ENCODE peak calls at places on chromosomes 13 and 19, in five cellular contexts. K, H, S, Z and R are unnamed samples.

GRCh38 chr19:19406878-19407639 is 1.6 kb downstream of the GATAD2A start:
- DNase-seq in K (peak), H (no peak), S (peak), Z (no peak), R (no peak)

GRCh38 chr13:104140557-104140956 is 1074.3 kb upstream of the SLC10A2 start:
- DNase-seq in K (no peak), H (no peak), S (no peak), Z (no peak), R (no peak)

GRCh38 chr19:55014714-55015113 is 23.4 kb downstream of the GP6 start:
- DNase-seq in K (no peak), H (no peak), S (no peak), Z (no peak), R (no peak)

GRCh38 chr13:101111894-101112293 is 304.4 kb downstream of the NALCN start:
- DNase-seq in K (no peak), H (no peak), S (no peak), Z (no peak), R (no peak)

GRCh38 chr13:59086147-59086546 is 1077.6 kb downstream of the DIAPH3 start:
- DNase-seq in K (no peak), H (no peak), S (no peak), Z (no peak), R (no peak)

GRCh38 chr19:45391871-45392665 is 12.8 kb downstream of the PPP1R13L start:
- DNase-seq in K (no peak), H (no peak), S (no peak), Z (no peak), R (no peak)

GRCh38 chr19:18699403-18700054 is 16.0 kb downstream of the CRTC1 start:
- DNase-seq in K (no peak), H (no peak), S (no peak), Z (no peak), R (no peak)

GRCh38 chr19:40116075-40116474 is 25.3 kb upstream of the ZNF780A start:
- DNase-seq in K (no peak), H (no peak), S (no peak), Z (no peak), R (no peak)

GRCh38 chr13:32267836-32268439 is 47.2 kb downstream of the ZAR1L start:
- DNase-seq in K (no peak), H (peak), S (peak), Z (peak), R (no peak)

GRCh38 chr13:81017525-81018152 is 676.7 kb upstream of the SPRY2 start:
- DNase-seq in K (no peak), H (peak), S (no peak), Z (no peak), R (no peak)

GRCh38 chr13:97333983-97334382 is 100.0 kb upstream of the RAP2A start:
- DNase-seq in K (no peak), H (no peak), S (no peak), Z (no peak), R (no peak)

GRCh38 chr13:110308377-110309158 is 1.5 kb downstream of the COL4A2 start:
- DNase-seq in K (no peak), H (peak), S (no peak), Z (no peak), R (no peak)

GRCh38 chr13:62040806-62041205 is 625.2 kb upstream of the PCDH20 start:
- DNase-seq in K (no peak), H (no peak), S (no peak), Z (no peak), R (no peak)

GRCh38 chr13:45932611-45933182 is 81.1 kb upstream of the SIAH3 start:
- DNase-seq in K (peak), H (no peak), S (no peak), Z (no peak), R (no peak)

GRCh38 chr19:47124937-47125668 is 5.5 kb upstream of the SAE1 start:
- DNase-seq in K (peak), H (peak), S (no peak), Z (no peak), R (no peak)

GRCh38 chr19:34128558-34129250 is 43.6 kb upstream of the LSM14A start:
- DNase-seq in K (no peak), H (no peak), S (no peak), Z (no peak), R (no peak)

GRCh38 chr13:67416047-67416925 is 186.2 kb upstream of the PCDH9 start:
- DNase-seq in K (peak), H (peak), S (peak), Z (peak), R (no peak)

GRCh38 chr19:28140201-28140600 is 1072.8 kb downstream of the UQCRFS1 start:
- DNase-seq in K (no peak), H (no peak), S (no peak), Z (no peak), R (no peak)

GRCh38 chr13:77544365-77544764 is 8.9 kb downstream of the SCEL start:
- DNase-seq in K (peak), H (no peak), S (peak), Z (no peak), R (no peak)

GRCh38 chr13:42373048-42373812 is 101.3 kb downstream of the AKAP11 start:
- DNase-seq in K (no peak), H (no peak), S (no peak), Z (no peak), R (no peak)

GRCh38 chr19:56720281-56720680 is 48.7 kb upstream of the ZNF835 start:
- DNase-seq in K (no peak), H (no peak), S (no peak), Z (no peak), R (no peak)

GRCh38 chr19:55383789-55384575 is at the start of gene TMEM238:
- DNase-seq in K (peak), H (peak), S (peak), Z (no peak), R (peak)

GRCh38 chr13:112204881-112205327 is 138.0 kb downstream of the SOX1 start:
- DNase-seq in K (no peak), H (peak), S (no peak), Z (no peak), R (no peak)

GRCh38 chr19:55550321-55550650 is 4.9 kb upstream of the SBK3 start:
- DNase-seq in K (no peak), H (peak), S (no peak), Z (no peak), R (no peak)

GRCh38 chr13:35618565-35619083 is 142.1 kb upstream of the MAB21L1 start:
- DNase-seq in K (no peak), H (no peak), S (no peak), Z (no peak), R (no peak)

GRCh38 chr19:19477705-19478383 is 37.5 kb downstream of the TSSK6 start:
- DNase-seq in K (peak), H (no peak), S (peak), Z (no peak), R (no peak)

GRCh38 chr19:39913682-39914333 is 20.6 kb downstream of the FCGBP start:
- DNase-seq in K (no peak), H (no peak), S (peak), Z (no peak), R (no peak)

GRCh38 chr13:44093607-44094583 is 214.2 kb downstream of the LACC1 start:
- DNase-seq in K (no peak), H (no peak), S (no peak), Z (no peak), R (no peak)

GRCh38 chr19:35225951-35226350 is 2.6 kb downstream of the FAM187B start:
- DNase-seq in K (no peak), H (no peak), S (no peak), Z (no peak), R (no peak)

GRCh38 chr13:100195568-100195967 is 106.7 kb downstream of the PCCA start:
- DNase-seq in K (no peak), H (peak), S (no peak), Z (no peak), R (no peak)

GRCh38 chr13:40755082-40755755 is 15.8 kb downstream of the MRPS31 start:
- DNase-seq in K (no peak), H (no peak), S (no peak), Z (no peak), R (no peak)

GRCh38 chr13:41133951-41134350 is 1.3 kb upstream of the KBTBD6 start:
- DNase-seq in K (no peak), H (no peak), S (no peak), Z (no peak), R (no peak)

GRCh38 chr19:7502552-7502951 is 13.4 kb upstream of the ZNF358 start:
- DNase-seq in K (no peak), H (no peak), S (no peak), Z (no peak), R (no peak)

GRCh38 chr19:7505288-7505681 is 10.6 kb upstream of the ZNF358 start:
- DNase-seq in K (no peak), H (peak), S (no peak), Z (no peak), R (no peak)

GRCh38 chr19:7497292-7497691 is 8.5 kb upstream of the PEX11G start:
- DNase-seq in K (no peak), H (peak), S (no peak), Z (no peak), R (no peak)

GRCh38 chr19:7504684-7505083 is 11.2 kb upstream of the ZNF358 start:
- DNase-seq in K (no peak), H (no peak), S (no peak), Z (no peak), R (no peak)

GRCh38 chr19:7500811-7501450 is 12.1 kb upstream of the PEX11G start:
- DNase-seq in K (no peak), H (peak), S (peak), Z (no peak), R (no peak)
- TF ChIP-seq CTCF in K (peak), H (peak), S (no peak), Z (no peak), R (no peak)

DNA sequence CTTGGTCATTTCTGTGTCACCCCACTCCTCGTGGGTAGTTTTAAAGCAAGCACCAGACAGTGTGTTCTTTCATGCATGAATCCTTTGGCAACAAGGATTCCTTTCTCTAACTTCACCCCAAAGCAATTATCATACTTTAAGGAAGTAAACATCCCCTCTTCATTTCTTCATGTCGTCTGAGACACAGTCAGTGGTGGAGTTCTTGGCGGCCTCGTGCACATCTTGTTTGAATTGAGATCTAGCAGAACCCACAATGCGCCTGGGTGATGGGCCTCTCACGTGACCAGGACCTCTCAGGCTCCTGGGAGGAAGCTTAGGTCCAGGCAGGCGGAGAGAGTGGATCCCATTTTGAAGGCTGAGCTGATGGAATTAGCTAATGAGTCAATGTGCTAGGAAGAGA is 2.6 kb downstream of the ACSBG2 start:
- DNase-seq in K (no peak), H (no peak), S (no peak), Z (no peak), R (no peak)
- TF ChIP-seq POLR2AphosphoS5 in K (no peak), H (no peak), S (no peak), Z (no peak), R (no peak)

GRCh38 chr13:33394294-33394932 is 108.9 kb upstream of the STARD13 start:
- DNase-seq in K (no peak), H (no peak), S (no peak), Z (no peak), R (no peak)

GRCh38 chr13:33392794-33393371 is 107.3 kb upstream of the STARD13 start:
- DNase-seq in K (no peak), H (no peak), S (no peak), Z (no peak), R (no peak)

GRCh38 chr13:33383724-33384577 is 98.4 kb upstream of the STARD13 start:
- DNase-seq in K (no peak), H (no peak), S (no peak), Z (no peak), R (no peak)

GRCh38 chr13:33388254-33388998 is 102.9 kb upstream of the STARD13 start:
- DNase-seq in K (no peak), H (no peak), S (peak), Z (no peak), R (no peak)
- TF ChIP-seq CTCF in K (no peak), H (no peak), S (no peak), Z (no peak), R (no peak)

GRCh38 chr19:1248454-1249297 is at the start of gene MIDN:
- DNase-seq in K (peak), H (peak), S (peak), Z (no peak), R (peak)
- TF ChIP-seq POLR2AphosphoS5 in K (peak), H (peak), S (peak), Z (peak), R (peak)

DNA sequence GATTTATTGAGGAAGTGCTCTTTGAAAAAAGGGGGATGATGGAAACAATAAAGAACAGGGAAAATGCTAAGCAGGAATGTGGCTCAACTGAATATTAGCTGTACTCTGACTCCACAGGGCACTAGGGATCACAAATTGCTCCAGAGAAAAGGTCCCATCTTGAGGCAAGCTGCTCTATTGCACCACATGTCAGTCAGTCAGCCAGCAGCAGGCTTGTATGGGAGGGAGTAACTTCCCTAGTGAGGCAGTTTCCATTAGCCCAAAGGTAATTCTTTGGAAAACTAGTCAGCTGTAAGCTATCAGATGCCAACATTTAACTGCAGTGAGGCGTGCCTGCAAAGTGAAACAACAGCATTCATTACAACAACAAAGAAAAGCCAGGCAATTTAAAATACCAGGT is 73.3 kb upstream of the FNDC3A start:
- DNase-seq in K (peak), H (peak), S (no peak), Z (no peak), R (no peak)
- TF ChIP-seq CTCF in K (no peak), H (no peak), S (no peak), Z (no peak), R (no peak)